ENCODE peak calls at places on chromosome 9, in eight cellular contexts. E is HAP-1; O is H7; Y is upper lobe of right lung; B is fibroblast of lung; D is GM12878; W is testis; P is CD8-positive, alpha-beta T cell. R is an unnamed sample. For H3K27me3, the result is how much of the 10 kb centered on the place peaks cover.

GRCh38 chr9:2621678-2622360 is at the start of gene VLDLR:
- DNase-seq in Y (no peak), B (peak), W (peak), E (peak), O (peak), P (peak), D (no peak), R (no peak)

GRCh38 chr9:105681313-105681712 is 13.0 kb upstream of the TMEM38B start:
- DNase-seq in P (no peak), D (no peak), Y (no peak), E (no peak), B (no peak), W (no peak), O (no peak), R (no peak)

GRCh38 chr9:125867752-125868400 is 120.7 kb downstream of the PBX3 start:
- DNase-seq in O (no peak), Y (no peak), D (no peak), E (no peak), P (no peak), W (no peak), B (no peak), R (no peak)

GRCh38 chr9:21686738-21687137 is 115.7 kb upstream of the MTAP start:
- DNase-seq in B (peak), D (no peak), W (no peak), O (no peak), P (no peak), E (no peak), Y (no peak), R (no peak)

GRCh38 chr9:95009459-95009858 is 283.0 kb downstream of the AOPEP start:
- DNase-seq in O (no peak), E (no peak), B (no peak), Y (no peak), P (no peak), D (no peak), W (no peak), R (no peak)

GRCh38 chr9:68538200-68538599 is 2.5 kb downstream of the TMEM252 start:
- DNase-seq in E (no peak), D (no peak), W (no peak), Y (no peak), O (no peak), B (peak), P (no peak), R (no peak)

GRCh38 chr9:110820378-110820777 is 151.8 kb downstream of the MUSK start:
- DNase-seq in W (no peak), Y (no peak), P (no peak), D (no peak), B (no peak), O (no peak), E (no peak), R (no peak)

GRCh38 chr9:125376261-125377226 is 114.9 kb downstream of the GAPVD1 start:
- DNase-seq in B (no peak), Y (no peak), O (no peak), W (no peak), E (no peak), D (no peak), P (no peak), R (no peak)

GRCh38 chr9:138078846-138079245 is 201.3 kb downstream of the CACNA1B start:
- DNase-seq in D (no peak), O (peak), P (peak), B (no peak), Y (peak), W (no peak), E (no peak), R (no peak)

GRCh38 chr9:93123561-93124283 is 10.3 kb downstream of the NINJ1 start:
- DNase-seq in B (no peak), E (no peak), D (no peak), Y (peak), O (peak), P (no peak), W (no peak), R (no peak)

GRCh38 chr9:23342296-23342695 is 483.7 kb downstream of the ELAVL2 start:
- DNase-seq in O (no peak), Y (no peak), E (no peak), P (no peak), B (peak), D (no peak), W (no peak), R (no peak)

GRCh38 chr9:124696101-124696500 is 75.0 kb downstream of the NR6A1 start:
- DNase-seq in W (no peak), O (no peak), E (peak), Y (no peak), P (no peak), B (peak), D (no peak), R (no peak)

GRCh38 chr9:91059713-91060112 is 258.1 kb downstream of the SYK start:
- DNase-seq in E (no peak), O (no peak), P (no peak), D (no peak), B (peak), W (no peak), Y (no peak), R (no peak)

GRCh38 chr9:78470741-78471140 is 173.8 kb downstream of the PSAT1 start:
- DNase-seq in E (no peak), D (no peak), B (no peak), W (no peak), Y (no peak), P (no peak), O (no peak), R (no peak)

GRCh38 chr9:110187126-110187525 is 20.8 kb downstream of the C9orf152 start:
- DNase-seq in O (no peak), D (no peak), P (no peak), E (no peak), Y (no peak), B (no peak), W (no peak), R (no peak)

GRCh38 chr9:92600742-92601261 is 65.0 kb upstream of the ECM2 start:
- DNase-seq in P (no peak), E (no peak), Y (no peak), W (no peak), D (no peak), B (peak), O (no peak), R (peak)

GRCh38 chr9:127883959-127884358 is 6.5 kb upstream of the AK1 start:
- DNase-seq in B (no peak), W (no peak), P (no peak), Y (peak), O (no peak), E (no peak), D (no peak), R (no peak)

GRCh38 chr9:128159784-128160602 is at the start of gene BBLN:
- DNase-seq in P (peak), B (peak), O (peak), Y (peak), E (peak), D (peak), W (peak), R (peak)

GRCh38 chr9:113674436-113674835 is 201.7 kb upstream of the ZNF618 start:
- DNase-seq in E (no peak), B (peak), W (no peak), D (no peak), Y (no peak), P (no peak), O (no peak), R (no peak)

GRCh38 chr9:27227192-27227591 is 69.8 kb downstream of the EQTN start:
- DNase-seq in O (no peak), E (no peak), D (no peak), B (peak), W (no peak), Y (no peak), P (no peak), R (no peak)

GRCh38 chr9:78606011-78606410 is 309.1 kb downstream of the PSAT1 start:
- DNase-seq in W (no peak), D (no peak), B (peak), E (no peak), Y (no peak), P (no peak), O (no peak), R (no peak)

GRCh38 chr9:137878146-137878941 is 762 bp downstream of the CACNA1B start:
- DNase-seq in O (peak), E (peak), B (peak), Y (no peak), W (peak), D (no peak), P (no peak), R (no peak)

GRCh38 chr9:83154087-83154736 is 91.3 kb upstream of the RASEF start:
- DNase-seq in O (no peak), Y (no peak), D (peak), E (no peak), W (no peak), B (peak), P (no peak), R (no peak)

GRCh38 chr9:136599811-136600660 is 54.2 kb upstream of the NOTCH1 start:
- DNase-seq in P (no peak), D (no peak), W (no peak), Y (no peak), O (no peak), B (no peak), E (no peak), R (no peak)

GRCh38 chr9:129888085-129888808 is 53.0 kb downstream of the USP20 start:
- DNase-seq in D (peak), B (no peak), W (no peak), O (no peak), Y (peak), E (no peak), P (peak), R (no peak)

GRCh38 chr9:94042516-94042915 is 41.7 kb upstream of the PTPDC1 start:
- DNase-seq in D (no peak), E (no peak), W (no peak), B (no peak), P (no peak), Y (no peak), O (no peak), R (no peak)

GRCh38 chr9:127004946-127005769 is 90.6 kb downstream of the RALGPS1 start:
- DNase-seq in D (peak), B (no peak), P (peak), Y (no peak), W (no peak), E (no peak), O (no peak), R (no peak)

GRCh38 chr9:118928723-118929122 is 440.5 kb downstream of the BRINP1 start:
- DNase-seq in Y (no peak), B (no peak), P (no peak), E (no peak), D (no peak), O (peak), W (no peak), R (no peak)

GRCh38 chr9:97845763-97846162 is 7.3 kb upstream of the FOXE1 start:
- DNase-seq in O (no peak), W (no peak), P (no peak), D (no peak), Y (no peak), B (no peak), E (no peak), R (no peak)
- H3K27me3 ChIP-seq in O (half or more), W (under half), P (under half), D (under half), Y (half or more), B (under half), E (under half), R (under half)

DNA sequence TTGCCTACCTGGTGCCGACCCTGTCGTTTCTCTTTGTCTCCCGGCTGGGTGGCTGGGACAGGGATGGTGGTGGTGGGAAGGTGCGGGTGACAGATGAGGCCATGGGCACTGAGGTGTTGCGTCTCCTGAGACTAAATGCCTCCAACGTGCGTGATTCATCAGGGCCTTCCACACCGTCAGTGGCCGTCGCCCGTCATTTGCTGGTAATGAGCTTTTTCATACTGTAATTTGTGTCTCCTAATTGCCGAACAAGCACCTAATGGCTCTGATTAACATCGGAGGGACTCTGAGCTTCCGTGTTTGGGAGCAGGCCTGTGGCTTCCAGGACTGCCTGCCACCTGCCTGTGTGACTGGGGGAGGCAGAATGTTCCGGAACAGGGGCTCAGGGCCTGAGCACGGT is 35.2 kb downstream of the RXRA start:
- DNase-seq in P (no peak), B (no peak), O (no peak), W (no peak), D (no peak), Y (no peak), E (no peak), R (no peak)
- H3K27me3 ChIP-seq in P (under half), B (under half), O (under half), W (under half), D (under half), Y (under half), E (under half), R (under half)

GRCh38 chr9:122058707-122059106 is 34.4 kb downstream of the TTLL11 start:
- DNase-seq in O (no peak), Y (no peak), D (no peak), E (no peak), W (no peak), P (no peak), B (no peak), R (no peak)

GRCh38 chr9:122058051-122058450 is 35.1 kb downstream of the TTLL11 start:
- DNase-seq in Y (no peak), B (no peak), E (no peak), D (no peak), P (no peak), O (no peak), W (no peak), R (no peak)

GRCh38 chr9:122060481-122060880 is 32.6 kb downstream of the TTLL11 start:
- DNase-seq in D (no peak), W (no peak), P (no peak), O (no peak), E (no peak), Y (no peak), B (no peak), R (no peak)

GRCh38 chr9:122057211-122057610 is 35.9 kb downstream of the TTLL11 start:
- DNase-seq in W (no peak), Y (no peak), O (no peak), P (no peak), E (no peak), B (no peak), D (no peak), R (no peak)

DNA sequence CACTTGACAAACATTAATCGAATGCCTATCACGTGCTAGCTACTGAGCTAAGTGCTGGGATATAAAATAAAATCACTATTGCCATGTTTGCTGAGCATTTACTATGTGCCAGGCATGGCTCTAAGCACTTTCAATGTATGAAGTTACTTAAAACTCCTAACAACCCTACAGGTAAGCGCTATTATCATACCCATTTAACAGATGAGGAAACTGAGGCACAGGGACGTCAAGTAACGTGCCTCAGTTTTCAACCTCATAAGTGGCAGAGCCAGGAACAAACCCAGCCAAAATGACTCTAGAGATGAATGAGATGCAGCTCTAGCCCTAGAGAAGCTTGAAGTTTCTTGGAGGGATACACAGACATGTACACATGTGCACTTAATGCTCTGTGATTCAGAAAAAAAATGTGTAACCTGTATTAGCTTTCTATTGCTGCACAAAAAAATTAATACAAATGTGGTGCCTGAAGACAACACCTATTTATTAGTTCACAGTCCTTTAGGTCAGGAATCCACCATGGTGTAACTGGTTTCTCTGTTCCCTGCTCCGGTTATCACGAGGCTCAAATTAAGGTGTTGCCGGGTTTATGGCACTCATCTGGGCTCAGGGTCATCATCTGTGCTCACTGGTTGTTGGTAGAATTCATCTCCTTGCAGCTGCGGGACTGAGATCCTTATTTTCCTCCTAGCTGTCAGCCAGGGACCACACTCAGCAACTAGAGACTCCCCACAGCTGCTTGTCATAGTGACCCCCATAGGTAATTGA is 33.7 kb downstream of the TTLL11 start:
- DNase-seq in Y (no peak), E (no peak), W (no peak), O (no peak), P (no peak), D (no peak), B (no peak), R (no peak)
- H3K27me3 ChIP-seq in Y (under half), E (under half), W (under half), O (under half), P (under half), D (under half), B (under half), R (under half)

GRCh38 chr9:79651251-79651795 is 79.6 kb downstream of the TLE4 start:
- DNase-seq in Y (peak), B (no peak), D (no peak), O (no peak), E (no peak), W (no peak), P (no peak), R (no peak)

GRCh38 chr9:79654591-79654990 is 82.8 kb downstream of the TLE4 start:
- DNase-seq in Y (no peak), O (no peak), D (no peak), P (no peak), E (no peak), B (no peak), W (no peak), R (no peak)

GRCh38 chr9:79656127-79656526 is 84.4 kb downstream of the TLE4 start:
- DNase-seq in E (no peak), W (no peak), B (no peak), P (no peak), O (no peak), Y (no peak), D (no peak), R (no peak)

GRCh38 chr9:79655571-79655970 is 83.8 kb downstream of the TLE4 start:
- DNase-seq in B (peak), O (no peak), W (no peak), P (no peak), Y (no peak), D (no peak), E (no peak), R (no peak)

DNA sequence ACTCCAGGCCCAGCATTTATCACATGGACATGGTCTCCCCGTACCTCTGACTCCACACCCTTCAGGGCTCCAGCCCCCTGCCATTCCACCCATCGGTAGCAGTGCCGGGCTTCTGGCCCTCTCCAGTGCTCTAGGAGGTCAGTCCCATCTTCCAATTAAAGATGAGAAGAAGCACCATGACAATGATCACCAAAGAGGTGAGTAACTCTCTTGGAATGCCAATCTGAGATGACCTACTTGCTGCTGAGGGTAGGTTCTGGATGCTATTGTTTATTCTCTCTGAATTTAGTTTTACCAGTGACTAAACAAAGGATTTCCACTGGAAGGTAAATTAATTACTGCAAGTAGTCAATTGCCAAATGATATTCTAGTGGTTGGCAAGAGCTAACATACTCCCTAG is 80.8 kb downstream of the TLE4 start:
- DNase-seq in W (no peak), D (no peak), P (no peak), O (no peak), E (no peak), B (no peak), Y (no peak), R (no peak)
- H3K27me3 ChIP-seq in W (under half), D (under half), P (under half), O (under half), E (under half), B (under half), Y (under half), R (under half)

GRCh38 chr9:87701491-87701890 is 24.4 kb upstream of the CTSL start:
- DNase-seq in O (no peak), P (no peak), W (no peak), E (no peak), Y (no peak), D (no peak), B (no peak), R (no peak)
- H3K27me3 ChIP-seq in O (under half), P (under half), W (under half), E (under half), Y (under half), D (under half), B (under half), R (under half)

GRCh38 chr9:114757984-114758383 is 47.9 kb downstream of the TNFSF15 start:
- DNase-seq in B (no peak), P (no peak), O (no peak), W (no peak), Y (no peak), E (no peak), D (no peak), R (no peak)
- H3K27me3 ChIP-seq in B (under half), P (under half), O (under half), W (under half), Y (under half), E (under half), D (under half), R (under half)

GRCh38 chr9:134824583-134824982 is 56.0 kb upstream of the FCN2 start:
- DNase-seq in Y (no peak), D (no peak), P (no peak), B (no peak), E (no peak), W (no peak), O (no peak), R (no peak)
- H3K27me3 ChIP-seq in Y (under half), D (under half), P (under half), B (under half), E (under half), W (under half), O (under half), R (under half)

GRCh38 chr9:84947412-84947972 is 278.0 kb downstream of the NTRK2 start:
- DNase-seq in O (no peak), D (no peak), W (no peak), Y (no peak), P (no peak), B (no peak), E (no peak), R (no peak)
- H3K27me3 ChIP-seq in O (under half), D (under half), W (under half), Y (under half), P (under half), B (under half), E (under half), R (under half)

DNA sequence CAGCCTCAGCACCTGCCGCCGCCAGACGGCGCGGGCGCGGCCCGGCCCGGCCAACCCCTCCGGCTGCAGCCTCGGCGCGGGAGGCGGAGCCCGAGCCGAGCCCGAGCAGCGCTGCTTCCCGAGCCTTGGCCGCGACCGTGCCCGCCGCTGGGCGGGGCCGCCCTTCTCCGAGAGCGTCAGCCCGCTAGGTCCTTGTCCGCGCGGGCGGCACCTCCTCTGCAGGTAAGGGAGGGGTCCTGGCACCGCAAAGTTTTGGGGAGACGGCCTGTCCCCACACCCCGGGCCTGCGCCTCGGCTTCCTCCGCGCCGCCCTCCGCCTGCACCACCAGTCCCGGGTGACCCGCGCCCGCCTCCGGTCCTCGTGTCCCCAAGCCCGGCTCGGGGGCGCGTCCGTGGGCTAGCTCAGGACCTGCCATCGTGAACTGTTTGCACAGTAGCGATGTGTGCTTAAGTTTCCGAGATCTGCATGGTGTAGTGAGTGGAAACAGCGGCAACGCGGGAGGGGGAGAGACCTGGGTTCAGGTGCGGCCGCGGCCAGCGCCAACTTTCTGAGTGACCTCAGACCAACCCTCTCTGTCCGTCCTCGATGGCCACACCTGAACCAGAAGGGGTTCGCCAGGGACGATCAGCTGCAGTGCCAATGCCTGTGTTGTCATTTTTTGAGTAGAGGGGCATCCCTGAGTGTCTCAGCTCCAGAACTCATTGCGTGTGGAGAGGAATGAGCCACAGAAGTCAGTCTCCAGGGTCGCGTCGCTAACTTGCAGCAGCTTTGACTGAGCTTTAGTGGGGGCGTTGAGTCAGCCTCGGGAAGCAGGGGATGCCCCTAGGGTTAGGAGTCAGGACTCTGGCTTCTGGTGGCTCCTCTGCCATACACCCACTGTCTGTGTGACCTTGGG is at the start of gene FRMPD1:
- DNase-seq in W (peak), E (peak), O (peak), P (peak), B (peak), D (no peak), Y (peak), R (no peak)
- H3K27me3 ChIP-seq in W (under half), E (under half), O (half or more), P (under half), B (under half), D (under half), Y (half or more), R (under half)